ENCODE peak calls at places on chromosomes 2 and 18, in five cellular contexts. R is A549, Y is Peyer's patch, S is transverse colon, V is body of pancreas. I is an unnamed sample.

GRCh38 chr2:234964631-234965461 is 13.0 kb downstream of the SH3BP4 start:
- DNase-seq in R (no peak), Y (no peak), S (no peak), V (peak; percentile 6), I (no peak)

GRCh38 chr2:134315471-134315870 is 61.6 kb downstream of the MGAT5 start:
- DNase-seq in R (no peak), Y (no peak), S (no peak), V (no peak), I (no peak)

GRCh38 chr18:5294113-5294617 is 1.4 kb downstream of the ZBTB14 start:
- DNase-seq in R (no peak), Y (peak; percentile 86), S (peak; percentile 73), V (peak; percentile 83), I (peak; percentile 39)

GRCh38 chr2:140624188-140624587 is 1506.6 kb downstream of the LRP1B start:
- DNase-seq in R (no peak), Y (no peak), S (no peak), V (no peak), I (no peak)

GRCh38 chr18:23353459-23353858 is 99.6 kb upstream of the RIOK3 start:
- DNase-seq in R (no peak), Y (no peak), S (no peak), V (no peak), I (no peak)

GRCh38 chr2:162174778-162175177 is 22.7 kb upstream of the GCG start:
- DNase-seq in R (no peak), Y (no peak), S (no peak), V (no peak), I (no peak)

GRCh38 chr2:74514368-74515270 is at the start of gene TLX2:
- DNase-seq in R (no peak), Y (no peak), S (no peak), V (no peak), I (no peak)

GRCh38 chr2:70440621-70441020 is 113.0 kb downstream of the TGFA start:
- DNase-seq in R (no peak), Y (no peak), S (no peak), V (no peak), I (no peak)

GRCh38 chr2:61179701-61180639 is 18.0 kb downstream of the C2orf74 start:
- DNase-seq in R (no peak), Y (no peak), S (no peak), V (peak; percentile 87), I (no peak)

GRCh38 chr2:109396338-109397180 is 217.2 kb downstream of the SEPTIN10 start:
- DNase-seq in R (no peak), Y (no peak), S (no peak), V (peak; percentile 14), I (no peak)

GRCh38 chr18:61127714-61128485 is 205.3 kb upstream of the CDH20 start:
- DNase-seq in R (no peak), Y (no peak), S (no peak), V (no peak), I (no peak)

GRCh38 chr2:157809212-157809611 is 66.9 kb downstream of the ACVR1 start:
- DNase-seq in R (no peak), Y (no peak), S (no peak), V (no peak), I (no peak)

GRCh38 chr18:64119916-64120315 is 29.0 kb downstream of the LINC00305 start:
- DNase-seq in R (no peak), Y (no peak), S (no peak), V (no peak), I (no peak)

GRCh38 chr2:51237626-51238271 is 205.8 kb upstream of the NRXN1 start:
- DNase-seq in R (no peak), Y (no peak), S (no peak), V (no peak), I (no peak)

GRCh38 chr18:25132786-25133496 is 219.0 kb downstream of the ZNF521 start:
- DNase-seq in R (no peak), Y (no peak), S (no peak), V (no peak), I (no peak)

GRCh38 chr2:69304685-69305084 is 82.3 kb downstream of the GFPT1 start:
- DNase-seq in R (no peak), Y (no peak), S (no peak), V (no peak), I (no peak)

GRCh38 chr2:11753886-11754704 is 7.7 kb downstream of the LPIN1 start:
- DNase-seq in R (peak; percentile 31), Y (peak; percentile 54), S (peak; percentile 65), V (peak; percentile 35), I (no peak)

GRCh38 chr18:58310517-58310916 is 266.5 kb downstream of the NEDD4L start:
- DNase-seq in R (no peak), Y (peak; percentile 23), S (peak; percentile 87), V (peak; percentile 89), I (peak; percentile 90)

GRCh38 chr2:236240228-236240990 is 23.8 kb downstream of the ASB18 start:
- DNase-seq in R (no peak), Y (no peak), S (no peak), V (peak; percentile 66), I (peak; percentile 61)
- TF ChIP-seq POLR2A in R (no peak), Y (no peak), S (no peak), V (peak; percentile 5), I (no peak)

DNA sequence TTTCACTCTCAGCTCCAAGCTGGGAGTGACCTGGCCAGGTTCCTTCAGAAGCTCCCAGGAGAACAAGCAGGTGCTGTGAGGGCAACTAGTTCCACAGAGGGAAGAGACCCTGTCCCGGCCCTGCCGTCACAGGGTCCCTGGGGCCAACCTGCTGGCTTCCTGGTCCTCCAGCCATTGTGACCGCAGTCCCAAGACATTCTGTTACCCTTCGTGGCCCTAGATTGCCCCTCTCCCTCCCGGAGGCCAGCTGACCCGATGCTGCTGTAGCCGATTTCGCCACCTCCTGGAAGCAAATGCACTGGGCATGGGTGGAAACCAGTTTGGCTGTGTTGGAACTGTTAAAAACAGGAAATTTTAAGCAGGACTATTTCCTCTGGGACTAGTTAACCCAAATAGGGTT is 55.4 kb downstream of the EPAS1 start:
- DNase-seq in R (no peak), Y (no peak), S (no peak), V (no peak), I (no peak)
- TF ChIP-seq CTCF in R (no peak), Y (no peak), S (no peak), V (no peak), I (no peak)

GRCh38 chr2:120012771-120013568 is at the start of gene EPB41L5:
- DNase-seq in R (peak; percentile 74), Y (peak; percentile 85), S (peak; percentile 94), V (peak; percentile 95), I (peak; percentile 81)
- TF ChIP-seq POLR2A in R (peak; percentile 64), Y (peak; percentile 72), S (peak; percentile 72), V (peak; percentile 89), I (peak; percentile 37)

DNA sequence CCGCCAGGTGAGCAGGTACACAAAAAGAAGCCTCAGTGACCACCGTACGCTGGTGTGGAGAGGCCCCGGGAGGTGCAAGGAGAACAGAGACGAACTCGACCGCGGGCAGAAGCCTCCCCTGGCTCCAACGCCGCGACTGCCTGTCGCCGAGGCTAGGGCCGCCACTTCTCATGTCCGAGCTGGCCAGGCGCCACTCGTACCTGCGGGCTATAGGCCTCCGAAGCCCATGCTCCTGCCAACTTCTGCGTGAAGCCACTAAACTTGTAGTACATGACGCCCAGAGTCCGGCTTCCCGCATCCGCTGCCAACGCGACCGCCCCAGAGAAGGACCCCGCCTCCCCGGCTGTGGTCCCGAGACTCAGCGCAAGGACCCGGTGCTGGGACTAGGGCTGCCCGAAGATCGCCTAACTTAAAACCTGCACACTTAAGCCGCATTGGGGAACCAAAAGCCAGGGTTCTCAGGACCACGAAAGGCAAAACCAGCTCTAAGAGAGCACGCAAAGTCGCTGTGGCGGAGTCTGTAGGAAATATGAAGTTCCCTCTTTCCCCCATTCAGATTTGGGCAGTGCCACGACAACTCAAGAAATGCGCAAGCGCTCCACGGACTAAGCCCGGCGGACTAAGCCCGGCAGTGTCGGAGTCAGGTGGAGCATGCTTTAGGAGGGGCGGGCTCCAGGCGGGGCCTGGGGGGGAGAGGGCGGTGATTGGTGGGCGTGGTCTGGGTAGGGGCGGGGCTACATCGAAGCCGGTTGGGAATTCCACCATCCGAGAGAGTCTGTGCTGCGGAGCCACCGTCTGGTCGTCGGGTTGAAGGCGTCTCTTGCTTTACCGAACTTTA is at the start of gene COX7A2L:
- DNase-seq in R (peak; percentile 99), Y (peak; percentile 96), S (peak; percentile 98), V (peak; percentile 97), I (peak; percentile 97)
- TF ChIP-seq CTCF in R (peak; percentile 50), Y (no peak), S (no peak), V (no peak), I (peak; percentile 9)

GRCh38 chr2:3377279-3377611 is 373 bp downstream of the EIPR1 start:
- DNase-seq in R (peak; percentile 73), Y (peak; percentile 39), S (no peak), V (no peak), I (no peak)
- TF ChIP-seq POLR2A in R (no peak), Y (no peak), S (no peak), V (no peak), I (no peak)

DNA sequence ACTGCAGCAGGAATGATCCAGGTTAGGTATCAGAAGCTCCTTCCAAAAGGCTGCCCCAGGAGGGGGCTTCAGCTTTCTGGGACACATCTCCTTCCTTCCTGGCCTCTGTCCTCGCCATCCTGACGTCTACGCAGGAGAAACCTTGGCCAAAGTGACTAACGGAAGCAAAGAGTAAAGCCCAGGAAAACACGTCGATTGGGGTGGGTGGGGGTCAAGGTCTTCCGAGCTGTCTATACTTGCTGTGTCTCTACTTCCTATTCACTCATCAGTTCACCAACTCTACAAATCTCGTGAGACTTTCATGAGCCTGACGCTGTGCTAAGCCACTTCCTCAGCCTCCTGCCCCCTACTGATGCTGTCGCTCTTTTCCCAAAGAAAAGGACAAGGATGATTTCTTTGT is 212.6 kb downstream of the TNS1 start:
- DNase-seq in R (no peak), Y (no peak), S (no peak), V (no peak), I (no peak)
- TF ChIP-seq CTCF in R (no peak), Y (no peak), S (no peak), V (no peak), I (no peak)

GRCh38 chr18:50878345-50879301 is at the start of gene ME2:
- DNase-seq in R (peak; percentile 74), Y (peak; percentile 89), S (peak; percentile 95), V (peak; percentile 93), I (peak; percentile 90)
- TF ChIP-seq POLR2A in R (peak; percentile 54), Y (peak; percentile 96), S (peak; percentile 92), V (peak; percentile 88), I (peak; percentile 38)

GRCh38 chr2:210360412-210360811 is 45.4 kb upstream of the MYL1 start:
- DNase-seq in R (no peak), Y (no peak), S (no peak), V (no peak), I (no peak)

GRCh38 chr2:210363876-210364275 is 48.9 kb upstream of the MYL1 start:
- DNase-seq in R (no peak), Y (no peak), S (no peak), V (no peak), I (no peak)

GRCh38 chr2:210366675-210367080 is 51.7 kb upstream of the MYL1 start:
- DNase-seq in R (no peak), Y (no peak), S (no peak), V (no peak), I (no peak)

DNA sequence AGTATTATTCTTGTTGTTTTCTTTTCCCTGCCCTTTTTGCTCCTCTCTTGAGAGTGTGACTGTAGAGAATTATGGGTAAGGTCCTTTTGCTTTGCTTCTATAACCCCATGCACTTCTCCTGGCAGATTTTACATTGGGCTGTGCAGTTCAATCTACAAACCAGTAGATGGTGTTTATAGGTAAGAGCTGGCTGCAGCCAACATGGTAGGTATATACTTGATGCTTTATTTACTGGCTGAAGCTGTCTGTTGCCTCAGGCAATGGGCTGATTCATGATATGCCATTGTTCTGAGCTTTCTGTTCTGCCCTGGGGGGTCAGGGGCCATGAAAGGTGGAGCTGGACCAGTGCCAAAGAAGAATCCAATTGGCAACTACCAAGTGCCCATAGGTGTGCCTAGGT is 48.3 kb upstream of the MYL1 start:
- DNase-seq in R (no peak), Y (no peak), S (no peak), V (no peak), I (no peak)
- TF ChIP-seq CTCF in R (no peak), Y (no peak), S (no peak), V (no peak), I (no peak)